ENCODE peak calls at places on chromosomes 11 and 22, in seven cellular contexts. One of them, this sample, is unnamed.

GRCh38 chr22:39215430-39216142 is 29.2 kb downstream of the PDGFB start:
- DNase-seq in astrocyte of the cerebellum: no peak
- DNase-seq in MV-4-11: peak
- DNase-seq in stimulated activated CD8-positive, alpha-beta memory T cell treated with anti-CD3 and anti-CD28 coated beads, Interleukin-2, amount 100 ng/mL, for 1 hour: no peak
- DNase-seq in transverse colon: no peak
- DNase-seq in nephron progenitor cell: no peak
- DNase-seq in NCI-H446: no peak
- DNase-seq in this sample: no peak

GRCh38 chr11:62546937-62547625 is 475 bp upstream of the AHNAK start:
- DNase-seq in NCI-H446: no peak
- DNase-seq in transverse colon: peak
- DNase-seq in astrocyte of the cerebellum: no peak
- DNase-seq in MV-4-11: no peak
- DNase-seq in stimulated activated CD8-positive, alpha-beta memory T cell treated with anti-CD3 and anti-CD28 coated beads, Interleukin-2, amount 100 ng/mL, for 1 hour: no peak
- DNase-seq in nephron progenitor cell: peak
- DNase-seq in this sample: peak

GRCh38 chr22:39422101-39422500 is 22.5 kb downstream of the TAB1 start:
- DNase-seq in transverse colon: no peak
- DNase-seq in MV-4-11: peak
- DNase-seq in astrocyte of the cerebellum: no peak
- DNase-seq in nephron progenitor cell: no peak
- DNase-seq in NCI-H446: no peak
- DNase-seq in stimulated activated CD8-positive, alpha-beta memory T cell treated with anti-CD3 and anti-CD28 coated beads, Interleukin-2, amount 100 ng/mL, for 1 hour: no peak
- DNase-seq in this sample: no peak

GRCh38 chr11:132028380-132029240 is 658.2 kb downstream of the NTM start:
- DNase-seq in nephron progenitor cell: peak
- DNase-seq in astrocyte of the cerebellum: peak
- DNase-seq in NCI-H446: peak
- DNase-seq in stimulated activated CD8-positive, alpha-beta memory T cell treated with anti-CD3 and anti-CD28 coated beads, Interleukin-2, amount 100 ng/mL, for 1 hour: no peak
- DNase-seq in transverse colon: peak
- DNase-seq in MV-4-11: peak
- DNase-seq in this sample: peak

GRCh38 chr11:64934765-64935633 is 694 bp downstream of the GPHA2 start:
- DNase-seq in nephron progenitor cell: peak
- DNase-seq in stimulated activated CD8-positive, alpha-beta memory T cell treated with anti-CD3 and anti-CD28 coated beads, Interleukin-2, amount 100 ng/mL, for 1 hour: no peak
- DNase-seq in MV-4-11: no peak
- DNase-seq in NCI-H446: no peak
- DNase-seq in transverse colon: no peak
- DNase-seq in astrocyte of the cerebellum: no peak
- DNase-seq in this sample: no peak

GRCh38 chr11:100942016-100942415 is 187.6 kb downstream of the PGR start:
- DNase-seq in NCI-H446: peak
- DNase-seq in transverse colon: peak
- DNase-seq in MV-4-11: no peak
- DNase-seq in stimulated activated CD8-positive, alpha-beta memory T cell treated with anti-CD3 and anti-CD28 coated beads, Interleukin-2, amount 100 ng/mL, for 1 hour: no peak
- DNase-seq in nephron progenitor cell: no peak
- DNase-seq in astrocyte of the cerebellum: no peak
- DNase-seq in this sample: no peak

GRCh38 chr11:110173775-110174644 is 80.8 kb downstream of the ZC3H12C start:
- DNase-seq in nephron progenitor cell: peak
- DNase-seq in transverse colon: peak
- DNase-seq in stimulated activated CD8-positive, alpha-beta memory T cell treated with anti-CD3 and anti-CD28 coated beads, Interleukin-2, amount 100 ng/mL, for 1 hour: peak
- DNase-seq in MV-4-11: no peak
- DNase-seq in astrocyte of the cerebellum: no peak
- DNase-seq in NCI-H446: no peak
- DNase-seq in this sample: peak

GRCh38 chr22:35987487-35987886 is 41.1 kb downstream of the RBFOX2 start:
- DNase-seq in nephron progenitor cell: no peak
- DNase-seq in NCI-H446: peak
- DNase-seq in transverse colon: no peak
- DNase-seq in MV-4-11: no peak
- DNase-seq in astrocyte of the cerebellum: no peak
- DNase-seq in stimulated activated CD8-positive, alpha-beta memory T cell treated with anti-CD3 and anti-CD28 coated beads, Interleukin-2, amount 100 ng/mL, for 1 hour: no peak
- DNase-seq in this sample: no peak

GRCh38 chr11:95849087-95849825 is 59.0 kb downstream of the CEP57 start:
- DNase-seq in nephron progenitor cell: peak
- DNase-seq in NCI-H446: peak
- DNase-seq in transverse colon: peak
- DNase-seq in astrocyte of the cerebellum: peak
- DNase-seq in stimulated activated CD8-positive, alpha-beta memory T cell treated with anti-CD3 and anti-CD28 coated beads, Interleukin-2, amount 100 ng/mL, for 1 hour: no peak
- DNase-seq in MV-4-11: peak
- DNase-seq in this sample: peak

GRCh38 chr11:64340671-64341335 is 799 bp downstream of the CCDC88B start:
- DNase-seq in astrocyte of the cerebellum: no peak
- DNase-seq in nephron progenitor cell: peak
- DNase-seq in transverse colon: peak
- DNase-seq in NCI-H446: no peak
- DNase-seq in stimulated activated CD8-positive, alpha-beta memory T cell treated with anti-CD3 and anti-CD28 coated beads, Interleukin-2, amount 100 ng/mL, for 1 hour: peak
- DNase-seq in MV-4-11: peak
- DNase-seq in this sample: peak

GRCh38 chr11:30497600-30497999 is 88.6 kb downstream of the MPPED2 start:
- DNase-seq in NCI-H446: no peak
- DNase-seq in astrocyte of the cerebellum: no peak
- DNase-seq in transverse colon: no peak
- DNase-seq in nephron progenitor cell: no peak
- DNase-seq in stimulated activated CD8-positive, alpha-beta memory T cell treated with anti-CD3 and anti-CD28 coated beads, Interleukin-2, amount 100 ng/mL, for 1 hour: no peak
- DNase-seq in MV-4-11: no peak
- DNase-seq in this sample: no peak

GRCh38 chr11:68461284-68461861 is 821 bp downstream of the PPP6R3 start:
- DNase-seq in NCI-H446: no peak
- DNase-seq in astrocyte of the cerebellum: no peak
- DNase-seq in nephron progenitor cell: no peak
- DNase-seq in transverse colon: no peak
- DNase-seq in MV-4-11: no peak
- DNase-seq in stimulated activated CD8-positive, alpha-beta memory T cell treated with anti-CD3 and anti-CD28 coated beads, Interleukin-2, amount 100 ng/mL, for 1 hour: no peak
- DNase-seq in this sample: peak